ENCODE peak calls at places on chromosomes 16 and 17, in eight cellular contexts. Q is dorsolateral prefrontal cortex, X is coronary artery, F is cardiac muscle cell, M is IMR-90, H is breast epithelium, C is neural progenitor cell, V is lower lobe of right lung. G is an unnamed sample.

GRCh38 chr16:80806957-80807356 is 2.6 kb upstream of the CDYL2 start:
- DNase-seq in Q (no peak), X (no peak), F (no peak), M (peak), H (no peak), C (no peak), V (no peak), G (peak)

GRCh38 chr17:49995055-49995738 is at the start of gene DLX3:
- DNase-seq in Q (peak), X (peak), F (peak), M (peak), H (peak), C (peak), V (peak), G (peak)

GRCh38 chr16:57301126-57301817 is 16.8 kb upstream of the PLLP start:
- DNase-seq in Q (no peak), X (peak), F (no peak), M (no peak), H (no peak), C (no peak), V (no peak), G (no peak)

GRCh38 chr16:47705268-47705667 is 244.1 kb downstream of the PHKB start:
- DNase-seq in Q (no peak), X (no peak), F (no peak), M (peak), H (no peak), C (no peak), V (no peak), G (no peak)

GRCh38 chr16:6846452-6846851 is 486.2 kb upstream of the RBFOX1 start:
- DNase-seq in Q (no peak), X (no peak), F (no peak), M (no peak), H (no peak), C (no peak), V (no peak), G (no peak)

GRCh38 chr17:44981221-44981968 is 13.3 kb upstream of the C1QL1 start:
- DNase-seq in Q (no peak), X (no peak), F (no peak), M (peak), H (no peak), C (no peak), V (no peak), G (peak)

GRCh38 chr16:60367739-60368138 is 1633.6 kb upstream of the GOT2 start:
- DNase-seq in Q (no peak), X (no peak), F (no peak), M (no peak), H (no peak), C (no peak), V (no peak), G (no peak)

GRCh38 chr17:14359251-14359939 is 58.5 kb downstream of the HS3ST3B1 start:
- DNase-seq in Q (no peak), X (no peak), F (no peak), M (no peak), H (no peak), C (no peak), V (no peak), G (no peak)

GRCh38 chr17:80189611-80190010 is 19.8 kb downstream of the CARD14 start:
- DNase-seq in Q (no peak), X (no peak), F (no peak), M (no peak), H (no peak), C (no peak), V (no peak), G (no peak)

GRCh38 chr17:81518113-81518784 is 5.7 kb upstream of the ACTG1 start:
- DNase-seq in Q (no peak), X (no peak), F (peak), M (no peak), H (no peak), C (peak), V (no peak), G (no peak)

GRCh38 chr17:76682306-76682705 is 28.5 kb downstream of the MXRA7 start:
- DNase-seq in Q (no peak), X (no peak), F (no peak), M (no peak), H (no peak), C (no peak), V (no peak), G (peak)

GRCh38 chr16:81728435-81728834 is 50.7 kb upstream of the PLCG2 start:
- DNase-seq in Q (no peak), X (no peak), F (no peak), M (no peak), H (no peak), C (no peak), V (no peak), G (no peak)

GRCh38 chr17:48043171-48043570 is 5.0 kb upstream of the NFE2L1 start:
- DNase-seq in Q (no peak), X (no peak), F (no peak), M (no peak), H (no peak), C (no peak), V (no peak), G (no peak)

GRCh38 chr17:78673395-78673794 is 96.2 kb upstream of the DNAH17 start:
- DNase-seq in Q (no peak), X (peak), F (no peak), M (no peak), H (no peak), C (no peak), V (no peak), G (no peak)

GRCh38 chr16:23147666-23148065 is 1.6 kb downstream of the USP31 start:
- DNase-seq in Q (no peak), X (no peak), F (no peak), M (no peak), H (no peak), C (no peak), V (no peak), G (no peak)
- H3K4me3 ChIP-seq in Q (peak), X (peak), F (peak), M (no peak), H (peak), C (peak), V (peak), G (peak)

GRCh38 chr16:88697831-88698693 is 8.1 kb downstream of the RNF166 start:
- DNase-seq in Q (no peak), X (no peak), F (peak), M (no peak), H (no peak), C (no peak), V (no peak), G (no peak)
- TF ChIP-seq CTCF in Q (no peak), X (no peak), F (peak), M (peak), H (no peak), C (peak), V (peak), G (no peak)

DNA sequence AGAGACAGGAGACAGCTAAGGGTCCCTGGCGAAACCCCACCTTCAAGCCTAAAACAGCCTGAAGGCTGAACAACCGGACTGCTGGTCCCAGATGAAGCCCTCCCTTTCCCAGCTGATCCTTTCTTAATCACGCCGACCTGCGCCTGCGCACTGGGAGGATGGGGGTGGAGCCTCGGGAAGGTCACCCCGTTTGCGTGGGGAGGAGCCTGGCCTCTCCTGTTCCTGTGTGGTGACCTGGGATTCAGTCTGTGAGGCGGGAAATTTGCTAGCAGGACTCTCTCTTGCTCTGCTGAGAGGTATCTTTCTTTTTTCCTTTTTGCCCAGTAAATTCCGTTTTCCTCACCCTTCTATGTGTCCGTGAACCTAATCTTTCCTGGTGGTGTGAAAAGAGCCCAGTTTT is 9.6 kb downstream of the FAM20A start:
- DNase-seq in Q (no peak), X (no peak), F (no peak), M (no peak), H (no peak), C (peak), V (no peak), G (no peak)
- H3K4me3 ChIP-seq in Q (no peak), X (no peak), F (no peak), M (no peak), H (no peak), C (no peak), V (no peak), G (no peak)

GRCh38 chr17:4599505-4600281 is 15.4 kb downstream of the SMTNL2 start:
- DNase-seq in Q (no peak), X (no peak), F (peak), M (peak), H (peak), C (peak), V (no peak), G (peak)

GRCh38 chr17:4600563-4600962 is 16.2 kb downstream of the SMTNL2 start:
- DNase-seq in Q (no peak), X (no peak), F (peak), M (no peak), H (no peak), C (peak), V (no peak), G (no peak)

GRCh38 chr17:4596636-4597380 is 12.5 kb downstream of the SMTNL2 start:
- DNase-seq in Q (no peak), X (no peak), F (no peak), M (no peak), H (no peak), C (no peak), V (no peak), G (no peak)

GRCh38 chr17:4598776-4599504 is 14.6 kb downstream of the SMTNL2 start:
- DNase-seq in Q (no peak), X (no peak), F (peak), M (peak), H (peak), C (no peak), V (no peak), G (peak)

DNA sequence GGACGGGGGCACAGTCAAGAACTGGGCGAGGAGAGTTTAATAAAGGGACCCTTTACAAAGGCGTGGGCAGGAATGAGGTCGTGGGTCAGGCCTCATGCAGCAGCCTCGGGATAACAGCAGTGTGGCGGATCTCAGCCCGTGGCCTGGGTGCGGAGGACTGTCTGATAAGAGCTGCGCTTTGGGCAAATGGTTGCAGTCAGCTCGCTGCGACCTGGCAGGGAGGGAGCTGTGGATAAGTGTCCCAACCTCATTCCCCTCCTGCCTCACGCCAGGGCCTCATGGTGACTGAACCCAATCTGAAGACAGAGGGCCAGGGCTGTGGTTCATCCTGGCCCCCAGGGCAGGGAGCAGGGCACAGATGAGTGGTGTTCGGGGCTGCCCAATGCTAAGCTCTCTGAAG is 13.6 kb downstream of the SMTNL2 start:
- DNase-seq in Q (no peak), X (no peak), F (no peak), M (no peak), H (no peak), C (no peak), V (no peak), G (no peak)
- TF ChIP-seq CTCF in Q (no peak), X (no peak), F (no peak), M (no peak), H (no peak), C (no peak), V (no peak), G (no peak)

GRCh38 chr17:74362811-74363498 is 1.3 kb upstream of the BTBD17 start:
- DNase-seq in Q (peak), X (no peak), F (no peak), M (no peak), H (no peak), C (no peak), V (no peak), G (no peak)
- H3K4me3 ChIP-seq in Q (no peak), X (no peak), F (no peak), M (no peak), H (no peak), C (no peak), V (no peak), G (no peak)

GRCh38 chr17:57470906-57471305 is 214.6 kb downstream of the MSI2 start:
- DNase-seq in Q (no peak), X (no peak), F (no peak), M (no peak), H (no peak), C (no peak), V (no peak), G (no peak)
- TF ChIP-seq CTCF in Q (no peak), X (no peak), F (no peak), M (no peak), H (no peak), C (no peak), V (no peak), G (no peak)

GRCh38 chr17:71337903-71338302 is 782.9 kb upstream of the SOX9 start:
- DNase-seq in Q (no peak), X (no peak), F (no peak), M (peak), H (no peak), C (no peak), V (no peak), G (no peak)
- H3K4me3 ChIP-seq in Q (peak), X (no peak), F (no peak), M (peak), H (no peak), C (no peak), V (no peak), G (no peak)

G was measured in fibroblast of the aortic adventitia.